ENCODE peak calls at places on chromosomes 4 and X, in ten cellular contexts. P is bronchial epithelial cell, X is lower leg skin, S is small intestine, R is MM.1S, Y is kidney, I is GM04504, Z is GM12865, W is HTR-8/SVneo, U is HepG2. V is an unnamed sample.

GRCh38 chrX:47992093-47992375 is 11.8 kb downstream of the ZNF182 start:
- DNase-seq in S (no peak), W (no peak), U (no peak), X (no peak), Y (no peak), Z (no peak), I (no peak), P (no peak), R (no peak), V (no peak)

GRCh38 chrX:150200820-150201287 is 162.3 kb upstream of the MAMLD1 start:
- DNase-seq in Z (peak), S (no peak), W (peak), I (peak), X (peak), P (peak), Y (peak), U (peak), R (no peak), V (peak)

GRCh38 chrX:154445776-154446175 is 1.8 kb downstream of the FAM50A start:
- DNase-seq in S (no peak), U (no peak), Z (no peak), I (no peak), R (no peak), X (no peak), P (no peak), Y (peak), W (no peak), V (no peak)

GRCh38 chr4:25928956-25929336 is 14.9 kb downstream of the SMIM20 start:
- DNase-seq in Z (no peak), R (no peak), W (no peak), Y (no peak), X (no peak), I (peak), S (no peak), U (no peak), P (peak), V (no peak)

GRCh38 chr4:122873752-122874151 is 47.1 kb downstream of the FGF2 start:
- DNase-seq in Z (no peak), R (no peak), P (peak), W (no peak), I (no peak), X (no peak), S (no peak), Y (no peak), U (no peak), V (no peak)

GRCh38 chrX:148380614-148381561 is 119.5 kb upstream of the AFF2 start:
- DNase-seq in S (peak), U (no peak), Z (peak), R (peak), X (no peak), P (no peak), W (no peak), I (no peak), Y (no peak), V (no peak)

GRCh38 chr4:147371661-147372060 is 109.2 kb upstream of the EDNRA start:
- DNase-seq in I (no peak), W (no peak), U (no peak), X (no peak), Z (no peak), Y (no peak), R (no peak), P (peak), S (peak), V (no peak)

GRCh38 chr4:103994059-103994458 is 274.3 kb upstream of the TACR3 start:
- DNase-seq in Y (no peak), R (peak), I (no peak), U (peak), Z (peak), S (no peak), W (no peak), X (no peak), P (peak), V (no peak)

GRCh38 chr4:110617095-110617494 is 5.8 kb downstream of the PITX2 start:
- DNase-seq in X (no peak), S (no peak), I (no peak), W (no peak), P (no peak), Y (no peak), R (no peak), Z (no peak), U (no peak), V (no peak)

GRCh38 chrX:11704725-11705495 is 39.2 kb upstream of the ARHGAP6 start:
- DNase-seq in Y (no peak), X (no peak), W (no peak), Z (no peak), S (no peak), U (no peak), I (peak), R (no peak), P (no peak), V (no peak)

GRCh38 chrX:2679534-2680485 is 11.3 kb upstream of the CD99 start:
- DNase-seq in Y (no peak), W (no peak), S (no peak), X (no peak), I (no peak), Z (no peak), U (no peak), R (no peak), P (peak), V (peak)

GRCh38 chr4:76708986-76709385 is 189.0 kb downstream of the SOWAHB start:
- DNase-seq in Z (no peak), U (no peak), I (no peak), S (no peak), X (no peak), W (no peak), P (no peak), R (no peak), Y (no peak), V (no peak)

GRCh38 chrX:12974217-12974796 is 603 bp upstream of the TMSB4X start:
- DNase-seq in W (no peak), P (peak), I (no peak), X (peak), U (no peak), Y (peak), S (no peak), Z (peak), R (no peak), V (peak)

GRCh38 chr4:8541981-8542715 is 38.0 kb upstream of the GPR78 start:
- DNase-seq in R (no peak), P (no peak), X (no peak), U (no peak), I (no peak), Y (peak), Z (no peak), W (no peak), S (no peak), V (no peak)

GRCh38 chr4:78468272-78468671 is 83.3 kb upstream of the ANXA3 start:
- DNase-seq in R (no peak), S (no peak), Y (no peak), P (no peak), U (no peak), I (no peak), X (no peak), W (no peak), Z (no peak), V (no peak)

GRCh38 chr4:8113611-8114343 is 44.8 kb downstream of the ABLIM2 start:
- DNase-seq in Y (peak), P (no peak), Z (no peak), W (no peak), X (no peak), R (no peak), U (no peak), S (no peak), I (no peak), V (no peak)

GRCh38 chr4:112361181-112361791 is 64.1 kb downstream of the ALPK1 start:
- DNase-seq in W (no peak), U (peak), Y (no peak), S (peak), R (peak), P (peak), X (no peak), I (no peak), Z (peak), V (no peak)

V was measured in K562.